ENCODE peak calls at places on chromosomes 7 and 10, in eight cellular contexts. Y, K, J, M, Z, X, G and H are unnamed samples.

GRCh38 chr10:67282871-67283270 is 357.0 kb downstream of the LRRTM3 start:
- DNase-seq in Y (no peak), K (no peak), J (no peak), M (no peak), Z (no peak), X (no peak), G (no peak), H (no peak)

GRCh38 chr10:86674912-86675311 is 6.6 kb downstream of the LDB3 start:
- DNase-seq in Y (no peak), K (no peak), J (no peak), M (no peak), Z (no peak), X (no peak), G (no peak), H (no peak)

GRCh38 chr7:128778946-128779345 is 3.4 kb upstream of the OPN1SW start:
- DNase-seq in Y (no peak), K (no peak), J (no peak), M (no peak), Z (no peak), X (no peak), G (no peak), H (no peak)

GRCh38 chr10:43219848-43220247 is 47.0 kb downstream of the RASGEF1A start:
- DNase-seq in Y (no peak), K (no peak), J (no peak), M (no peak), Z (no peak), X (no peak), G (no peak), H (no peak)

GRCh38 chr7:36758879-36759278 is 34.6 kb upstream of the AOAH start:
- DNase-seq in Y (no peak), K (no peak), J (no peak), M (no peak), Z (no peak), X (no peak), G (no peak), H (no peak)

GRCh38 chr10:69831231-69831855 is 29.6 kb downstream of the COL13A1 start:
- DNase-seq in Y (peak), K (no peak), J (no peak), M (no peak), Z (no peak), X (no peak), G (no peak), H (no peak)

GRCh38 chr10:83806716-83807115 is 332.6 kb upstream of the GHITM start:
- DNase-seq in Y (no peak), K (no peak), J (no peak), M (no peak), Z (no peak), X (no peak), G (no peak), H (no peak)

GRCh38 chr7:124033093-124033806 is 383 bp upstream of the TMEM229A start:
- DNase-seq in Y (no peak), K (no peak), J (peak), M (no peak), Z (no peak), X (peak), G (no peak), H (no peak)

GRCh38 chr10:60899266-60899665 is 44.7 kb downstream of the RHOBTB1 start:
- DNase-seq in Y (no peak), K (no peak), J (no peak), M (no peak), Z (no peak), X (no peak), G (no peak), H (no peak)

GRCh38 chr10:13784067-13784466 is 197.3 kb downstream of the PRPF18 start:
- DNase-seq in Y (peak), K (no peak), J (peak), M (no peak), Z (no peak), X (no peak), G (no peak), H (no peak)

GRCh38 chr10:95261926-95262325 is 28.9 kb downstream of the PDLIM1 start:
- DNase-seq in Y (no peak), K (peak), J (no peak), M (no peak), Z (no peak), X (no peak), G (no peak), H (no peak)

GRCh38 chr10:50280049-50280448 is 28.7 kb upstream of the ASAH2 start:
- DNase-seq in Y (no peak), K (no peak), J (no peak), M (no peak), Z (no peak), X (no peak), G (no peak), H (no peak)

GRCh38 chr10:33211123-33211878 is 123.2 kb downstream of the NRP1 start:
- DNase-seq in Y (peak), K (no peak), J (no peak), M (peak), Z (peak), X (peak), G (no peak), H (peak)

GRCh38 chr7:5692112-5692844 is 89.2 kb downstream of the RNF216 start:
- DNase-seq in Y (peak), K (peak), J (no peak), M (peak), Z (peak), X (no peak), G (peak), H (peak)

GRCh38 chr7:29265208-29265923 is 70.8 kb downstream of the CHN2 start:
- DNase-seq in Y (no peak), K (no peak), J (peak), M (no peak), Z (no peak), X (no peak), G (no peak), H (no peak)

GRCh38 chr10:102227050-102227449 is 951 bp downstream of the ELOVL3 start:
- DNase-seq in Y (peak), K (no peak), J (no peak), M (no peak), Z (no peak), X (peak), G (no peak), H (no peak)

GRCh38 chr7:3032256-3032655 is 11.4 kb downstream of the CARD11 start:
- DNase-seq in Y (no peak), K (no peak), J (no peak), M (no peak), Z (no peak), X (no peak), G (no peak), H (no peak)

GRCh38 chr7:24611130-24611529 is 37.9 kb downstream of the PALS2 start:
- DNase-seq in Y (no peak), K (no peak), J (no peak), M (no peak), Z (no peak), X (no peak), G (no peak), H (no peak)

GRCh38 chr7:76246804-76247389 is 45.2 kb downstream of the SRRM3 start:
- DNase-seq in Y (no peak), K (no peak), J (no peak), M (no peak), Z (no peak), X (no peak), G (no peak), H (no peak)

GRCh38 chr7:31120800-31121513 is 68.8 kb downstream of the ADCYAP1R1 start:
- DNase-seq in Y (no peak), K (no peak), J (no peak), M (no peak), Z (no peak), X (no peak), G (no peak), H (no peak)

GRCh38 chr7:66930341-66930740 is 9.3 kb downstream of the TMEM248 start:
- DNase-seq in Y (peak), K (no peak), J (peak), M (no peak), Z (no peak), X (no peak), G (no peak), H (no peak)

GRCh38 chr10:117994771-117995170 is 52.0 kb downstream of the RAB11FIP2 start:
- DNase-seq in Y (no peak), K (no peak), J (peak), M (no peak), Z (no peak), X (no peak), G (no peak), H (no peak)

GRCh38 chr7:24290004-24290641 is 6.1 kb downstream of the NPY start:
- DNase-seq in Y (peak), K (peak), J (peak), M (no peak), Z (no peak), X (no peak), G (peak), H (peak)

GRCh38 chr10:119166111-119166500 is 592 bp upstream of the SFXN4 start:
- DNase-seq in Y (no peak), K (no peak), J (no peak), M (no peak), Z (peak), X (no peak), G (no peak), H (no peak)

GRCh38 chr7:15159239-15159638 is 256.7 kb upstream of the DGKB start:
- DNase-seq in Y (no peak), K (no peak), J (no peak), M (no peak), Z (no peak), X (no peak), G (no peak), H (no peak)

GRCh38 chr10:23037561-23037960 is 57.8 kb upstream of the MSRB2 start:
- DNase-seq in Y (no peak), K (no peak), J (peak), M (no peak), Z (no peak), X (no peak), G (no peak), H (no peak)

GRCh38 chr7:47606176-47606575 is 24.3 kb upstream of the TNS3 start:
- DNase-seq in Y (no peak), K (no peak), J (no peak), M (no peak), Z (no peak), X (no peak), G (no peak), H (no peak)

GRCh38 chr7:98110249-98111022 is 3.8 kb downstream of the LMTK2 start:
- DNase-seq in Y (peak), K (peak), J (peak), M (no peak), Z (no peak), X (no peak), G (no peak), H (no peak)

GRCh38 chr10:8137726-8138125 is 83.2 kb downstream of the GATA3 start:
- DNase-seq in Y (no peak), K (no peak), J (no peak), M (no peak), Z (no peak), X (no peak), G (no peak), H (no peak)

GRCh38 chr10:130352291-130352645 is 216.1 kb downstream of the GLRX3 start:
- DNase-seq in Y (no peak), K (no peak), J (peak), M (no peak), Z (no peak), X (no peak), G (no peak), H (no peak)

GRCh38 chr10:3051686-3052085 is 15.7 kb upstream of the PFKP start:
- DNase-seq in Y (no peak), K (no peak), J (no peak), M (no peak), Z (no peak), X (no peak), G (no peak), H (no peak)

GRCh38 chr10:108388716-108389115 is 1224.2 kb upstream of the SORCS1 start:
- DNase-seq in Y (no peak), K (no peak), J (no peak), M (no peak), Z (no peak), X (no peak), G (no peak), H (no peak)

GRCh38 chr10:103833731-103834365 is 21.5 kb downstream of the SH3PXD2A start:
- DNase-seq in Y (no peak), K (peak), J (no peak), M (no peak), Z (peak), X (no peak), G (no peak), H (no peak)

GRCh38 chr10:19654576-19654975 is 161.7 kb upstream of the PLXDC2 start:
- DNase-seq in Y (peak), K (no peak), J (no peak), M (no peak), Z (no peak), X (no peak), G (no peak), H (no peak)

GRCh38 chr10:98425511-98426352 is 10.8 kb upstream of the PYROXD2 start:
- DNase-seq in Y (peak), K (peak), J (peak), M (no peak), Z (peak), X (peak), G (no peak), H (no peak)

GRCh38 chr7:114930829-114931655 is 9.1 kb downstream of the MDFIC start:
- DNase-seq in Y (peak), K (no peak), J (no peak), M (no peak), Z (no peak), X (no peak), G (no peak), H (no peak)

GRCh38 chr7:114934758-114935157 is 12.9 kb downstream of the MDFIC start:
- DNase-seq in Y (no peak), K (no peak), J (no peak), M (no peak), Z (no peak), X (no peak), G (no peak), H (no peak)

GRCh38 chr7:114934074-114934473 is 12.2 kb downstream of the MDFIC start:
- DNase-seq in Y (no peak), K (no peak), J (no peak), M (no peak), Z (no peak), X (no peak), G (no peak), H (no peak)

GRCh38 chr7:114931656-114932011 is 9.7 kb downstream of the MDFIC start:
- DNase-seq in Y (no peak), K (no peak), J (no peak), M (no peak), Z (no peak), X (no peak), G (no peak), H (no peak)

DNA sequence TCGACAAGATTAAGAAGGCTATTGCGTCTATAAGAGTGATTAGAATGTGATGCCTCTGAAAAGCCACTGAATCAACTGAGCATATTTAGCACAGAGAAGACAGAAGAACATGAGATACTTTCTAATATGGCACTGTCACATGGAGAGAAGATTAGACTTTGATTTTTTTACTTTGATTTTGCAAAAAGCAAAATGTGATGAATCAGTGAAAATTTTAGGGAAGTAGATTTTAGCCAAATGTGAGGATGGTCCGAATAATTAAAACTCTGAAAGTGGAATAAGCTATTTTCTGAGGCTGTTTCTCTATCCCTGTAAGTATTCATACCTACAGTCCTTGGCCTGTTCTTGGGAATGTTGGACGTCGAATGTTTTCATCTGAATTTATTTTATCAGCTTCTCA is 11.8 kb downstream of the MDFIC start:
- DNase-seq in Y (no peak), K (no peak), J (no peak), M (no peak), Z (no peak), X (no peak), G (no peak), H (no peak)
- TF ChIP-seq CTCF in Y (no peak), K (no peak), J (no peak), M (no peak), Z (no peak), X (no peak), G (no peak), H (no peak)

GRCh38 chr7:94396044-94396443 is 1.3 kb downstream of the COL1A2 start:
- DNase-seq in Y (peak), K (no peak), J (peak), M (no peak), Z (no peak), X (no peak), G (no peak), H (no peak)
- H3K4me3 ChIP-seq in Y (peak), K (peak), J (peak), M (peak), Z (peak), X (peak), G (peak), H (peak)

GRCh38 chr10:124792998-124793352 is 1.3 kb upstream of the EEF1AKMT2 start:
- DNase-seq in Y (no peak), K (no peak), J (no peak), M (no peak), Z (no peak), X (no peak), G (no peak), H (no peak)

DNA sequence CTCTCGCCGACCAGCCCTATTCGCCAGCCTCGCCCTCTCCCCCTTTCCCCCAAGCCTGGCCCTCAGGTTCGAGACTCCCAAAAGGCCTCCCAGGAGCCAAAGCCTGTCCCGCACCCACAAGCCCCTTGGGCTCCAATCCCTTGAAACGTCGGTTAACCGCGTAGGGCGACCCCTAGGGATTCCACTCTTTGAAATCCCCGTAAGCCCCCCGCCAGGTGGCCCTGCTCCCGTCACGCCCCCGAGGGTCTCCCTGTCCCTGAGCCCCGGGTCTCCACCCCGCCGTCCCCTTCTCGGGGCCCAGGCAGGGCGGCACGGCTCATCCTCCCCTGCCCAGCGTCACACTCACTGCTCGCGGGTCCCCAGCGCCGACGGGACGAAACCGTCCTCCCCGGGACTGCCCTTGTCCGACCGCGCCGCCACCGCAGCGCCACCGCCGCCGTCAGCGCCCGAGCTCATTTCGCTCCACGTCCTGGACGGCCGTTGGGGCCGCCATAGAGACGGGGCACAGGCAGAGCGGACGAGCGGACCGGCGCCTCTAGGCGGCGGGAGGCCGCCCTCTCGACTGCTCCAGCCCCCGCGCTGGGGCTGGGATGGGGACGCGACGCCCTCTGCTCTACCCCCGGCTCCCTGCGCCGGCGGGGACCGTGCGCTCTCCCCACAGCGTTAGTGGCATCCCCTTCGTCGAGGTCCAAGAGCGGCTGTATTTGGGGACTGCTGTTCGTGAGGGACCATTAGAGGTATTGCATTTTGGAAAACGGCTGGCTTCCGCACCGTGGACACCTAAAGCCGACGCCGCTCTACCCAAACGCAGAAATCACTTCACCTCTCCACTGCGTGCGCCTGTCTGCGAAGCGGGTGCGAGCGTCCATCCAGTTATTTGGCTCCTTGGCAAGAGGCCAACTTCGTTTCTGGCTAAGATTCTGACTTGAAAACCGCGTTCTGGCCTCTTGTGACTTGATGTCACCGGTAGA is at the start of gene EEF1AKMT2:
- DNase-seq in Y (peak), K (peak), J (peak), M (peak), Z (peak), X (peak), G (no peak), H (peak)
- TF ChIP-seq CTCF in Y (no peak), K (peak), J (peak), M (peak), Z (peak), X (peak), G (peak), H (peak)

GRCh38 chr10:132141076-132141475 is 45.7 kb upstream of the DPYSL4 start:
- DNase-seq in Y (no peak), K (no peak), J (no peak), M (no peak), Z (peak), X (no peak), G (no peak), H (no peak)

GRCh38 chr10:132143162-132143561 is 43.6 kb upstream of the DPYSL4 start:
- DNase-seq in Y (no peak), K (no peak), J (peak), M (no peak), Z (peak), X (no peak), G (no peak), H (no peak)

GRCh38 chr10:132144086-132144485 is 42.7 kb upstream of the DPYSL4 start:
- DNase-seq in Y (no peak), K (no peak), J (no peak), M (no peak), Z (peak), X (peak), G (no peak), H (no peak)

GRCh38 chr10:132141526-132142395 is 45.0 kb upstream of the DPYSL4 start:
- DNase-seq in Y (no peak), K (no peak), J (no peak), M (no peak), Z (peak), X (no peak), G (no peak), H (no peak)

GRCh38 chr10:132142396-132143161 is 44.2 kb upstream of the DPYSL4 start:
- DNase-seq in Y (no peak), K (no peak), J (peak), M (no peak), Z (peak), X (peak), G (no peak), H (no peak)
- H3K4me3 ChIP-seq in Y (no peak), K (no peak), J (no peak), M (no peak), Z (no peak), X (no peak), G (no peak), H (no peak)

GRCh38 chr7:45902820-45903219 is 14.5 kb downstream of the IGFBP1 start:
- DNase-seq in Y (no peak), K (no peak), J (no peak), M (no peak), Z (no peak), X (no peak), G (no peak), H (no peak)
- TF ChIP-seq CTCF in Y (no peak), K (no peak), J (no peak), M (no peak), Z (no peak), X (no peak), G (no peak), H (no peak)

GRCh38 chr10:35351021-35351420 is 14.7 kb downstream of the CCNY start:
- DNase-seq in Y (peak), K (no peak), J (no peak), M (no peak), Z (no peak), X (no peak), G (no peak), H (no peak)
- H3K4me3 ChIP-seq in Y (no peak), K (no peak), J (no peak), M (no peak), Z (no peak), X (no peak), G (no peak), H (no peak)

GRCh38 chr10:124867304-124867703 is 65.7 kb downstream of the ABRAXAS2 start:
- DNase-seq in Y (no peak), K (no peak), J (peak), M (no peak), Z (no peak), X (no peak), G (no peak), H (no peak)
- TF ChIP-seq CTCF in Y (no peak), K (no peak), J (peak), M (no peak), Z (no peak), X (no peak), G (no peak), H (no peak)

DNA sequence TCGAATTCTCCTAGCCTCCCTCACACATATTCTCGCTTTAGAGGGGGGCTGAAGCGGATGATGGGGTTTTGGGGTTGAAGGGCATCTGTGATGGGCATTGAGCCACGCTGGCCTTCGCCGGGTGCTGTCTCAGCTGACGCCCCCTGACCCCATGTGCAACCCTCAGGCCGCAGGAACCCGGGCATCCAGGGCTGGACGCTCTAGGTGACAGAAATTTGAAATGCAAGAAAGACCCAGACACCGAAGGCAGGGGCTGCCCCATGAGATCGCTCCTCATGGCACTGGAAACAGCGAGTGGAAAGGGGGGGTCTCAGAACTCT is 664 bp upstream of the C10orf88 start:
- DNase-seq in Y (no peak), K (peak), J (no peak), M (no peak), Z (peak), X (peak), G (no peak), H (no peak)
- H3K4me3 ChIP-seq in Y (peak), K (no peak), J (no peak), M (peak), Z (peak), X (peak), G (peak), H (peak)